ENCODE peak calls at places on chromosome 19, in four cellular contexts. P is HCT116, R is K562, I is HepG2. Y is an unnamed sample.

GRCh38 chr19:16293133-16294085 is 31.2 kb upstream of the KLF2 start:
- DNase-seq in P (no peak), R (peak; percentile 42), I (no peak), Y (no peak)

GRCh38 chr19:16739546-16739945 is 19.9 kb downstream of the NWD1 start:
- DNase-seq in R (no peak), P (no peak), I (no peak), Y (no peak)

GRCh38 chr19:33404916-33405315 is 31.4 kb downstream of the CEBPG start:
- DNase-seq in R (no peak), P (no peak), I (no peak), Y (no peak)

GRCh38 chr19:49559928-49560327 is 20.4 kb downstream of the NOSIP start:
- DNase-seq in P (no peak), R (no peak), I (no peak), Y (no peak)

GRCh38 chr19:30092721-30093569 is 150.9 kb downstream of the URI1 start:
- DNase-seq in R (no peak), P (no peak), I (no peak), Y (no peak)

GRCh38 chr19:38655148-38655824 is 7.8 kb downstream of the ACTN4 start:
- DNase-seq in R (no peak), P (no peak), I (no peak), Y (no peak)

GRCh38 chr19:10863107-10863700 is 8.1 kb upstream of the CARM1 start:
- DNase-seq in I (peak; percentile 56), R (peak; percentile 19), P (no peak), Y (no peak)

GRCh38 chr19:6156033-6156432 is 20.6 kb downstream of the ACSBG2 start:
- DNase-seq in P (no peak), I (no peak), R (no peak), Y (no peak)

GRCh38 chr19:48466571-48467325 is 2.4 kb upstream of the CYTH2 start:
- DNase-seq in P (no peak), I (no peak), R (no peak), Y (no peak)

GRCh38 chr19:30240904-30241695 is 131.1 kb upstream of the ZNF536 start:
- DNase-seq in P (no peak), I (no peak), R (no peak), Y (no peak)

GRCh38 chr19:33047422-33047821 is 17.3 kb downstream of the RHPN2 start:
- DNase-seq in I (no peak), R (peak; percentile 52), P (peak; percentile 96), Y (no peak)

GRCh38 chr19:16067205-16067938 is 8.9 kb upstream of the TPM4 start:
- DNase-seq in P (peak; percentile 54), I (no peak), R (no peak), Y (no peak)

GRCh38 chr19:16654151-16654550 is 5.8 kb downstream of the SMIM7 start:
- DNase-seq in I (peak; percentile 35), R (peak; percentile 73), P (peak; percentile 19), Y (no peak)

GRCh38 chr19:38990949-38991697 is 15.6 kb upstream of the FBXO17 start:
- DNase-seq in P (no peak), I (no peak), R (no peak), Y (no peak)

GRCh38 chr19:48874309-48875135 is 2.3 kb downstream of the PPP1R15A start:
- DNase-seq in I (no peak), P (no peak), R (peak; percentile 52), Y (no peak)

GRCh38 chr19:5623397-5624153 is 692 bp downstream of the SAFB start:
- DNase-seq in P (no peak), R (peak; percentile 47), I (no peak), Y (no peak)

GRCh38 chr19:53947624-53948023 is 15.1 kb upstream of the CACNG8 start:
- DNase-seq in P (peak; percentile 47), I (peak; percentile 21), R (no peak), Y (peak; percentile 64)

GRCh38 chr19:5219551-5220304 is 120.9 kb downstream of the PTPRS start:
- DNase-seq in I (no peak), P (no peak), R (no peak), Y (no peak)

GRCh38 chr19:50203281-50204080 is at the start of gene MYH14:
- DNase-seq in I (peak; percentile 79), P (peak; percentile 86), R (peak; percentile 96), Y (peak; percentile 27)

GRCh38 chr19:35025969-35026368 is 4.3 kb upstream of the SCN1B start:
- DNase-seq in P (no peak), R (no peak), I (no peak), Y (no peak)

GRCh38 chr19:51807111-51807701 is 12.2 kb downstream of the FPR3 start:
- DNase-seq in I (peak; percentile 52), R (peak; percentile 42), P (no peak), Y (peak; percentile 56)

GRCh38 chr19:35013820-35014754 is 14.0 kb downstream of the GRAMD1A start:
- DNase-seq in I (no peak), R (no peak), P (no peak), Y (no peak)

GRCh38 chr19:8028951-8029491 is 23.5 kb upstream of the CCL25 start:
- DNase-seq in R (peak; percentile 47), P (no peak), I (no peak), Y (peak; percentile 51)

GRCh38 chr19:3671680-3672574 is 28.3 kb downstream of the PIP5K1C start:
- DNase-seq in R (peak; percentile 64), I (no peak), P (no peak), Y (no peak)

GRCh38 chr19:31304877-31305312 is 44.3 kb downstream of the TSHZ3 start:
- DNase-seq in P (no peak), I (no peak), R (no peak), Y (no peak)
- H3K4me3 ChIP-seq in P (no peak overlapping the region), I (no peak overlapping the region), R (no peak overlapping the region), Y (no peak overlapping the region)

GRCh38 chr19:57566396-57567256 is 7.0 kb upstream of the ZNF550 start:
- DNase-seq in R (no peak), P (peak; percentile 34), I (no peak), Y (no peak)

GRCh38 chr19:57576661-57577060 is 2.0 kb downstream of the ZNF416 start:
- DNase-seq in I (no peak), R (no peak), P (no peak), Y (no peak)

GRCh38 chr19:57570707-57571106 is 8.0 kb downstream of the ZNF416 start:
- DNase-seq in I (no peak), P (no peak), R (no peak), Y (no peak)

GRCh38 chr19:57572415-57572947 is 6.2 kb downstream of the ZNF416 start:
- DNase-seq in P (no peak), R (no peak), I (no peak), Y (no peak)
- H3K9me3 ChIP-seq in P (peaks cover 61% of the 10 kb centered on the region), R (peaks cover 13% of the 10 kb centered on the region), I (peaks cover 78% of the 10 kb centered on the region), Y (peaks cover 94% of the 10 kb centered on the region)

GRCh38 chr19:12881172-12881808 is at the start of gene DNASE2:
- DNase-seq in I (peak; percentile 61), P (peak; percentile 86), R (peak; percentile 88), Y (peak; percentile 92)

GRCh38 chr19:12882589-12882988 is 1.3 kb upstream of the DNASE2 start:
- DNase-seq in I (no peak), P (no peak), R (no peak), Y (no peak)

GRCh38 chr19:12884627-12884925 is 2.4 kb downstream of the KLF1 start:
- DNase-seq in I (no peak), R (no peak), P (no peak), Y (no peak)

GRCh38 chr19:12884202-12884601 is 2.8 kb downstream of the KLF1 start:
- DNase-seq in I (no peak), P (no peak), R (no peak), Y (no peak)

DNA sequence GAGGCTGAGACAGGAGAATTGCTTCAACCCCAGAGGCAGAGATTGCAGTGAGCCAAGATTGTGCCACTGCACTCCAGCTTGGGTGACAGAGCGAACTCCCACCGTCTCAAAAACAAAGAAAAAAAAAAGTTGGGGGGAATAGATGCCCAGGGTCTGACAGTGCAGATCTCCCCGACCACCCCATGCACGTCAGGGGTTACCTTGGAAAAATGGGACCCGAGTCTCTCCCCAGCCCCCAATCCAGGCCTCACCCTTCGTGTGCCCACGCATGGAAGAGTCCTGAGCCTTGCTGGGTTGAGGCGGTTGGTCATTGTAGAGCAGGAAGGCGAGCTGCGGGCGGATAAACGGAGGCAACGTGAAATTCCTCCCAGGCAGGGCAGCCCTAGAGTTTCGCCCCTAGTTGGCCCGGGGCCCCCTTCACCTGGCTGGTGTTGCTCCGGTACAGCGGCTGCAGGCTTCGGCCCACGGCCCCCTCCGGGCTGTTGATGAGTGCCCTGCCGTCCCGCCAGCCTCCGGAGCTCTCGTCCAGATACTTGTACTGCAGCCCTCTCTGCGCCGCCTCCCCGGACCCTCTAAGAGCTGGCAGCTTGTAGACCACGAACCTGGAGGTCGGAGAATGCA is 588 bp downstream of the DNASE2 start:
- DNase-seq in I (no peak), P (no peak), R (no peak), Y (no peak)
- TF ChIP-seq ZNF274 in I (no peak), P (no peak), R (no peak), Y (no peak)

DNA sequence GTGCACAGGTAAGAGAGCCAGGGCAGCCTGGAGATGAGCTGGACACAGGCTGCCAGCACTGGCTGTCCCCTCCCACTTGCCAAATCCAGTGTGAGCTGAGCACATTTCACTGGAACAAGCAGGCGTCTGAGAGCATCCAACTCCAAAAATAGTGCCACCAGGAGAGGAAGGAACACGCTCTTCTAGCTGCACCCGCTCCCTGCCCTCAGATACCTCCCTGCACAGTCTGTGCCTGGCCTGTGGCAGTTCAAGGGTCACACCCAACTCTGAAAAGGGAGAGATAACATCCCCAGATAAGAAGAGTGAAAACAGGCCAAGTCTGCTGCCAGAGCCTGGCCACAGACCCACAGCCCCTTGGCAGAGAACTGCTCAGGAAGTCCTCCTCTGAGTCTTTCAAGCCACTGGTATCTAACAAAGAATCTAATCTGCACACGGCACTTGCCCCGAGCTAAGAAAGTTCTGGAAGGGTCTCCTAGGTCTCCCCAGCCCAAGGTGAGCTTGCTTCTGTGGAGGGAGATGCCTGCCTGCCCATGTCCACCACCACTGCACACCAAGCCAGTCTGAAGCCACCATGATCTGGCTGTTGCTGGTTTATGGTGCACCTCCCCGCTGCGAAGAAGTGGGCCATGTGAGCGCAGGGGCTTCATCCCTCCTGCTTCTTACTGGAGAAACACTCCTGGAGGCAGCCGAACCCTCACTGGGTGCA is 14.7 kb downstream of the ELL start:
- DNase-seq in I (no peak), R (no peak), P (no peak), Y (no peak)
- H3K4me3 ChIP-seq in I (no peak overlapping the region), R (no peak overlapping the region), P (no peak overlapping the region), Y (no peak overlapping the region)

GRCh38 chr19:46475976-46476375 is 4.6 kb upstream of the PNMA8A start:
- DNase-seq in P (no peak), I (no peak), R (no peak), Y (no peak)
- H3K9me3 ChIP-seq in P (no peaks in the 10 kb centered on the region), I (no peaks in the 10 kb centered on the region), R (no peaks in the 10 kb centered on the region), Y (no peaks in the 10 kb centered on the region)

GRCh38 chr19:13112555-13112954 is 4.0 kb downstream of the TRMT1 start:
- DNase-seq in P (no peak), I (no peak), R (no peak), Y (no peak)
- TF ChIP-seq ZNF274 in P (no peak), I (no peak), R (no peak), Y (no peak)

GRCh38 chr19:41134616-41135015 is 20.4 kb downstream of the CYP2F1 start:
- DNase-seq in P (no peak), I (no peak), R (no peak), Y (no peak)
- H3K4me3 ChIP-seq in P (no peak overlapping the region), I (no peak overlapping the region), R (no peak overlapping the region), Y (no peak overlapping the region)

GRCh38 chr19:23305555-23305954 is 55.4 kb upstream of the ZNF724 start:
- DNase-seq in R (no peak), P (no peak), I (no peak), Y (no peak)
- H3K9me3 ChIP-seq in R (no peaks in the 10 kb centered on the region), P (peaks cover 35% of the 10 kb centered on the region), I (peaks cover 100% of the 10 kb centered on the region), Y (no peaks in the 10 kb centered on the region)

Y was measured in NT2/D1.